ENCODE peak calls at places on chromosomes 3 and 15, in five cellular contexts. V is fibroblast of mammary gland, I is HL-60, U is left ventricle myocardium inferior, G is IMR-90. X is an unnamed sample.

GRCh38 chr3:114442251-114442650 is 148.4 kb downstream of the TIGIT start:
- DNase-seq in V (peak; percentile 49), I (no peak), U (no peak), G (peak; percentile 77), X (no peak)

GRCh38 chr3:57393957-57394356 is 101.5 kb upstream of the ASB14 start:
- DNase-seq in V (no peak), I (no peak), U (no peak), G (no peak), X (no peak)

GRCh38 chr3:126903521-126903920 is 79.4 kb upstream of the PLXNA1 start:
- DNase-seq in V (no peak), I (no peak), U (no peak), G (no peak), X (no peak)

GRCh38 chr3:96622878-96623277 is 191.5 kb upstream of the EPHA6 start:
- DNase-seq in V (no peak), I (no peak), U (no peak), G (no peak), X (no peak)

GRCh38 chr15:48040166-48040817 is 80.5 kb upstream of the SLC24A5 start:
- DNase-seq in V (peak; percentile 43), I (no peak), U (no peak), G (peak; percentile 9), X (no peak)

GRCh38 chr3:39166932-39167532 is 13.6 kb upstream of the CSRNP1 start:
- DNase-seq in V (peak; percentile 99), I (no peak), U (no peak), G (peak; percentile 93), X (no peak)

GRCh38 chr3:82085356-82085755 is 323.9 kb upstream of the GBE1 start:
- DNase-seq in V (no peak), I (no peak), U (no peak), G (no peak), X (no peak)

GRCh38 chr15:39094116-39094515 is 486.8 kb upstream of the THBS1 start:
- DNase-seq in V (peak; percentile 5), I (no peak), U (no peak), G (peak; percentile 47), X (no peak)

GRCh38 chr15:35746121-35746520 is 200.2 kb upstream of the DPH6 start:
- DNase-seq in V (peak; percentile 66), I (no peak), U (no peak), G (peak; percentile 77), X (no peak)

GRCh38 chr3:89571707-89572106 is 464.3 kb downstream of the EPHA3 start:
- DNase-seq in V (no peak), I (no peak), U (peak; percentile 31), G (no peak), X (no peak)

GRCh38 chr3:148707596-148708386 is 10.1 kb downstream of the AGTR1 start:
- DNase-seq in V (no peak), I (no peak), U (no peak), G (peak; percentile 25), X (no peak)

GRCh38 chr3:31106204-31106603 is 211.7 kb upstream of the GADL1 start:
- DNase-seq in V (peak; percentile 96), I (no peak), U (no peak), G (peak; percentile 74), X (no peak)
- H3K4me3 ChIP-seq in V (no peak overlapping the region), I (no peak overlapping the region), U (no peak overlapping the region), G (no peak overlapping the region), X (no peak overlapping the region)

GRCh38 chr3:113339616-113340244 is 101.6 kb downstream of the CFAP44 start:
- DNase-seq in V (no peak), I (no peak), U (no peak), G (no peak), X (no peak)
- TF ChIP-seq CTCF in V (peak; percentile 20), I (no peak), U (no peak), G (peak; percentile 16), X (peak; percentile 26)

GRCh38 chr3:108598375-108598774 is 8.9 kb downstream of the DZIP3 start:
- DNase-seq in V (no peak), I (no peak), U (no peak), G (no peak), X (no peak)

GRCh38 chr3:108590443-108590842 is 921 bp downstream of the DZIP3 start:
- DNase-seq in V (peak; percentile 5), I (no peak), U (no peak), G (no peak), X (no peak)

GRCh38 chr3:108599677-108600409 is 10.3 kb downstream of the DZIP3 start:
- DNase-seq in V (no peak), I (no peak), U (no peak), G (no peak), X (no peak)

GRCh38 chr3:108589998-108590323 is 439 bp downstream of the DZIP3 start:
- DNase-seq in V (no peak), I (no peak), U (no peak), G (no peak), X (no peak)

GRCh38 chr3:108595304-108595703 is 5.8 kb downstream of the DZIP3 start:
- DNase-seq in V (no peak), I (no peak), U (no peak), G (no peak), X (no peak)
- H3K4me3 ChIP-seq in V (no peak overlapping the region), I (no peak overlapping the region), U (no peak overlapping the region), G (no peak overlapping the region), X (no peak overlapping the region)

GRCh38 chr15:74257623-74258022 is 21.5 kb downstream of the CCDC33 start:
- DNase-seq in V (no peak), I (no peak), U (no peak), G (no peak), X (no peak)
- TF ChIP-seq CTCF in V (no peak), I (no peak), U (no peak), G (no peak), X (no peak)

GRCh38 chr3:53003320-53003719 is 42.6 kb downstream of the SFMBT1 start:
- DNase-seq in V (no peak), I (no peak), U (no peak), G (no peak), X (no peak)
- H3K4me3 ChIP-seq in V (no peak overlapping the region), I (no peak overlapping the region), U (no peak overlapping the region), G (no peak overlapping the region), X (no peak overlapping the region)

DNA sequence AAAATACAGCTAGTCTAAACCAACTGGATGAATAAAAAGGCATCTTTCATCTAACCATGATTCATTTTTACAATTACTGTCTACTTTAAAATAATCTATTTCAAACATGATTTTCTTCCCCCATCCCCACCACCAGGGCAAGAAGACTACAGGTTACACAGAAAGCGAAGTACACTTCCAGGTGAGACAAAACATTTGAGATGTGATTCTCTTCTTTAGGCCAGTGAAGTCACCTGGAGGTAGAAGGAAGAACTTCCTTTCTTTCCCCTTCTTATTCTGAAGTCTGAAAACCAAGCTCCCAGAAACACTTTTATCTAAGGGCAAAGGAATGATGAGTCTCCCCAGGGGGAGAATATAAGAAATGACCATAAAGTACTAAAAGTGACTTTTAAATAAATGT is 36.7 kb downstream of the SHQ1 start:
- DNase-seq in V (no peak), I (no peak), U (no peak), G (no peak), X (no peak)
- TF ChIP-seq CTCF in V (no peak), I (no peak), U (no peak), G (no peak), X (no peak)

GRCh38 chr15:72965671-72966070 is 86.6 kb upstream of the NEO1 start:
- DNase-seq in V (no peak), I (no peak), U (no peak), G (no peak), X (no peak)

GRCh38 chr15:72968531-72968922 is 83.7 kb upstream of the NEO1 start:
- DNase-seq in V (no peak), I (no peak), U (no peak), G (no peak), X (no peak)

GRCh38 chr15:72967397-72967796 is 84.9 kb upstream of the NEO1 start:
- DNase-seq in V (no peak), I (no peak), U (no peak), G (no peak), X (no peak)

GRCh38 chr15:72967836-72968530 is 84.3 kb upstream of the NEO1 start:
- DNase-seq in V (no peak), I (no peak), U (no peak), G (no peak), X (no peak)

GRCh38 chr15:72970965-72971746 is 81.1 kb upstream of the NEO1 start:
- DNase-seq in V (peak; percentile 39), I (no peak), U (no peak), G (peak; percentile 33), X (no peak)
- H3K4me3 ChIP-seq in V (no peak overlapping the region), I (no peak overlapping the region), U (peak overlapping the region; percentile 52), G (peak overlapping the region; percentile 17), X (no peak overlapping the region)

GRCh38 chr3:129313415-129313982 is 34.8 kb downstream of the HMCES start:
- DNase-seq in V (peak; percentile 23), I (no peak), U (no peak), G (peak; percentile 9), X (no peak)
- TF ChIP-seq CTCF in V (no peak), I (no peak), U (no peak), G (no peak), X (no peak)

GRCh38 chr3:128607710-128608048 is 42.9 kb downstream of the RPN1 start:
- DNase-seq in V (no peak), I (no peak), U (no peak), G (no peak), X (no peak)
- H3K4me3 ChIP-seq in V (peak overlapping the region; percentile 53), I (peak overlapping the region; percentile 36), U (peak overlapping the region; percentile 67), G (no peak overlapping the region), X (no peak overlapping the region)

DNA sequence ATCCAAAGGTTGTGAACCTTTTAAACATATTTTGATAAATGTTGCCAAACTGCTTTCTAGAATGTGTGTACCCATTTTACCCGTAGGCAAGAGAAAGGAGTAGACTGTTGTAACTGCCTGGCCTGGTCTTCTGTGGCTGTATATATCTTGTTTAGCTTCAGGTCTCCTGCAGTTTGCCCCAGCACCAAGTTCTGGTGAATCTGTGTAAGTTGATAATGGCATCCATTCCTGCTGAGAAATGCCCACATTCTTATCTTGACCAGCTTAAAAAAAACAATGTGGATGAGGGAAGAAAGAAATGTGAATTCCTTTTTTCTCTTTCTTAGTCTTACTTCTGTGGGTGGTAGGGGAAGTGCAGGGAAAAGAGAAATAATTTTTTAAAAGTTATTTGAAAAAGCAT is 53.3 kb upstream of the TLE3 start:
- DNase-seq in V (no peak), I (no peak), U (no peak), G (no peak), X (no peak)
- TF ChIP-seq CTCF in V (no peak), I (no peak), U (no peak), G (no peak), X (no peak)

X was measured in GM12864.